ENCODE peak calls at places on chromosomes 1 and 21, in six cellular contexts. M is mammary epithelial cell, A is kidney, S is fibroblast of lung, B is H9, H is SK-N-SH. T is an unnamed sample. For H3K4me1, the result is how much of the 10 kb centered on the place peaks cover.

GRCh38 chr1:234737915-234738314 is 127.9 kb upstream of the IRF2BP2 start:
- DNase-seq in M (no peak), A (no peak), S (no peak), B (no peak), H (peak), T (peak)

GRCh38 chr21:41767606-41768370 is 936 bp upstream of the RIPK4 start:
- DNase-seq in M (peak), A (peak), S (no peak), B (no peak), H (no peak), T (peak)

GRCh38 chr1:157574836-157575235 is 22.5 kb upstream of the FCRL5 start:
- DNase-seq in M (no peak), A (no peak), S (no peak), B (no peak), H (no peak), T (no peak)

GRCh38 chr1:214808845-214809460 is 206.0 kb downstream of the CENPF start:
- DNase-seq in M (peak), A (no peak), S (peak), B (no peak), H (no peak), T (peak)

GRCh38 chr1:53511933-53512806 is 53.0 kb downstream of the DMRTB1 start:
- DNase-seq in M (no peak), A (no peak), S (peak), B (no peak), H (peak), T (no peak)

GRCh38 chr1:229022595-229023350 is 248.1 kb upstream of the RAB4A start:
- DNase-seq in M (no peak), A (no peak), S (no peak), B (no peak), H (no peak), T (peak)

GRCh38 chr1:114345930-114346479 is 165.0 kb downstream of the TRIM33 start:
- DNase-seq in M (no peak), A (peak), S (peak), B (peak), H (peak), T (peak)

GRCh38 chr1:94925561-94926364 is 1.1 kb downstream of the CNN3 start:
- DNase-seq in M (peak), A (peak), S (peak), B (peak), H (peak), T (peak)

GRCh38 chr1:37807220-37807554 is 403 bp upstream of the C1orf122 start:
- DNase-seq in M (no peak), A (no peak), S (no peak), B (no peak), H (peak), T (no peak)

GRCh38 chr1:20678599-20678998 is 17.4 kb upstream of the DDOST start:
- DNase-seq in M (no peak), A (no peak), S (no peak), B (no peak), H (no peak), T (no peak)

GRCh38 chr1:89735449-89735848 is 85.4 kb upstream of the LRRC8D start:
- DNase-seq in M (no peak), A (no peak), S (no peak), B (no peak), H (no peak), T (no peak)

GRCh38 chr1:224852901-224853568 is 76.4 kb upstream of the DNAH14 start:
- DNase-seq in M (peak), A (no peak), S (peak), B (no peak), H (peak), T (no peak)

GRCh38 chr1:234781241-234782056 is 171.5 kb upstream of the IRF2BP2 start:
- DNase-seq in M (no peak), A (no peak), S (no peak), B (peak), H (no peak), T (no peak)

GRCh38 chr1:150281221-150281757 is 1.1 kb upstream of the CIART start:
- DNase-seq in M (peak), A (no peak), S (peak), B (peak), H (peak), T (peak)

GRCh38 chr1:15941899-15942660 is 33.8 kb downstream of the ZBTB17 start:
- DNase-seq in M (no peak), A (no peak), S (no peak), B (no peak), H (no peak), T (peak)

GRCh38 chr1:181452746-181453145 is 30.6 kb upstream of the CACNA1E start:
- DNase-seq in M (no peak), A (no peak), S (no peak), B (no peak), H (no peak), T (no peak)

GRCh38 chr1:246199086-246199485 is 308.0 kb downstream of the SMYD3 start:
- DNase-seq in M (no peak), A (no peak), S (no peak), B (no peak), H (no peak), T (no peak)

GRCh38 chr21:29267666-29268065 is 31.1 kb upstream of the BACH1 start:
- DNase-seq in M (no peak), A (no peak), S (no peak), B (no peak), H (no peak), T (no peak)

GRCh38 chr1:210360852-210361477 is 32.3 kb downstream of the HHAT start:
- DNase-seq in M (peak), A (no peak), S (peak), B (no peak), H (peak), T (peak)

GRCh38 chr1:8424539-8425116 is 106.7 kb downstream of the SLC45A1 start:
- DNase-seq in M (peak), A (no peak), S (no peak), B (peak), H (no peak), T (peak)

GRCh38 chr21:29155118-29155932 is 24.9 kb downstream of the MAP3K7CL start:
- DNase-seq in M (peak), A (peak), S (peak), B (peak), H (peak), T (peak)

GRCh38 chr1:83742446-83742845 is 256.5 kb downstream of the TTLL7 start:
- DNase-seq in M (no peak), A (no peak), S (no peak), B (no peak), H (no peak), T (no peak)

GRCh38 chr21:34790834-34791233 is 122.0 kb downstream of the CLIC6 start:
- DNase-seq in M (no peak), A (no peak), S (no peak), B (no peak), H (peak), T (no peak)

GRCh38 chr1:25001125-25001915 is 71.2 kb upstream of the RUNX3 start:
- DNase-seq in M (no peak), A (no peak), S (no peak), B (no peak), H (no peak), T (no peak)

GRCh38 chr1:186680031-186681012 is at the start of gene PTGS2:
- DNase-seq in M (peak), A (peak), S (peak), B (peak), H (peak), T (peak)

GRCh38 chr1:200483491-200484143 is 73.8 kb upstream of the ZNF281 start:
- DNase-seq in M (peak), A (no peak), S (peak), B (peak), H (peak), T (peak)

GRCh38 chr1:32066489-32066873 is 6.3 kb upstream of the TMEM39B start:
- DNase-seq in M (peak), A (no peak), S (peak), B (no peak), H (no peak), T (no peak)

GRCh38 chr1:228939001-228939691 is 203.9 kb downstream of the RHOU start:
- DNase-seq in M (no peak), A (no peak), S (no peak), B (no peak), H (no peak), T (peak)

GRCh38 chr1:151510020-151510405 is 1.2 kb upstream of the CGN start:
- DNase-seq in M (no peak), A (no peak), S (no peak), B (peak), H (no peak), T (peak)
- H3K27ac ChIP-seq in M (no peak), A (peak), S (no peak), B (peak), H (no peak), T (peak)

DNA sequence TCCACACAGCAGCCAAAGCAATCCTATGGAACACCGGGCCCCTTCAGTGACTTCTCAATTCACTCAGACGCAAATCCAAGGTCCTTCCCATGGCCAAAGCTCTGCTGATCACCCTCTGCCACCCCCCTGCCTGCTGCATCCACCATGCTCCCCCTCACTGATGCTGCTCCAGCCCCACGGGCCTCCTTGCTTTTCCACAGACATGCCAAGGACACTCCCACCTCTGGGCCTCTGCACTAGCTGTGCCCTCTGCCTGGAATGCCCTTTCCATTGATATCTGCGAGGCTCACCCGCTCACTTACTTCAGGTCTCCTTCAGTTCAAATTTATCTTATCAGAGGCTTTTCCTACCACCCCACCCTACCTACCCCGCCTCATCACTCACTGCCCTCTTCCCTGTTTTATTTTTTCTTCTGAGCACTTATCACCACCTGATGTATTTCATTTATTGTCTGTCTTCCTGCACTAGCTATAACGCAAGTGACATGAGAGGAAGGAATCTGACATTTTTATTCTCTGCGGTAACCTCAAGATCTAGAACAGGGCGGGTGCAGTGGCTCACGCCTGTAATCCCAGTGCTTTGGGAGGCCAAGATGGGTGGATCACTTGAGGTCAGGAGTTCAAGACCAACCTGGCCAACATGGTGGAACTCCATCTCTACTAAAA is 7.0 kb downstream of the HSPG2 start:
- DNase-seq in M (no peak), A (peak), S (no peak), B (no peak), H (no peak), T (no peak)
- H3K9ac ChIP-seq in M (no peak), A (peak), S (no peak), B (no peak), H (no peak), T (no peak)

GRCh38 chr1:78225153-78225552 is 179.4 kb downstream of the GIPC2 start:
- DNase-seq in M (no peak), A (no peak), S (no peak), B (no peak), H (no peak), T (no peak)
- H3K4me1 ChIP-seq in M (under half), A (under half), S (under half), B (under half), H (under half), T (under half)

GRCh38 chr1:97712980-97713379 is 207.9 kb downstream of the DPYD start:
- DNase-seq in M (no peak), A (no peak), S (no peak), B (no peak), H (no peak), T (no peak)

GRCh38 chr1:97711858-97712257 is 209.0 kb downstream of the DPYD start:
- DNase-seq in M (no peak), A (no peak), S (no peak), B (no peak), H (no peak), T (no peak)
- H3K27ac ChIP-seq in M (no peak), A (no peak), S (no peak), B (no peak), H (no peak), T (no peak)

DNA sequence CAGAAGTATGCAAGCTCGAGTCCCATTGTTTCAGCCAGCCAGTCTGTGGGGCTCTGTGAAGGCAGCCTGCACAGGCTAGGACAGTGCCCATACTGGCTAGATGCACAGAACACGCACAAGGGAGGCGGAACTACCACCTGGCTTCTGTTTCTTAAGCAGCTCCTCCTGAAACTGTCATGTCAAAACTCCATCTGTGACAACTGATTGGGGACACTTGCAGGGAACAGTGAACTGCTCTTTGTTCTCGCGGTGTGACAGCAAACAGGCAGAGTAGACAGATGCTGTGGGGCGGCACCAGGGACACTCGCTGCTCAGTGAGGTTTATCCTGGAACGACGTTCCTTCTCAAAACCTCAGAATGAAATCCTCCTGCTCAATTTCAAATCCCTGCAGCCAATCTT is 73.9 kb downstream of the ERG start:
- DNase-seq in M (no peak), A (no peak), S (no peak), B (no peak), H (no peak), T (no peak)
- H3K9ac ChIP-seq in M (no peak), A (no peak), S (no peak), B (no peak), H (no peak), T (no peak)

GRCh38 chr1:230827081-230827681 is 41.1 kb downstream of the C1orf198 start:
- DNase-seq in M (peak), A (peak), S (peak), B (no peak), H (no peak), T (peak)
- H3K4me1 ChIP-seq in M (under half), A (under half), S (under half), B (under half), H (under half), T (under half)

GRCh38 chr1:65949230-65949626 is 156.5 kb downstream of the PDE4B start:
- DNase-seq in M (no peak), A (no peak), S (peak), B (no peak), H (no peak), T (no peak)
- H3K27ac ChIP-seq in M (no peak), A (no peak), S (no peak), B (no peak), H (no peak), T (no peak)

DNA sequence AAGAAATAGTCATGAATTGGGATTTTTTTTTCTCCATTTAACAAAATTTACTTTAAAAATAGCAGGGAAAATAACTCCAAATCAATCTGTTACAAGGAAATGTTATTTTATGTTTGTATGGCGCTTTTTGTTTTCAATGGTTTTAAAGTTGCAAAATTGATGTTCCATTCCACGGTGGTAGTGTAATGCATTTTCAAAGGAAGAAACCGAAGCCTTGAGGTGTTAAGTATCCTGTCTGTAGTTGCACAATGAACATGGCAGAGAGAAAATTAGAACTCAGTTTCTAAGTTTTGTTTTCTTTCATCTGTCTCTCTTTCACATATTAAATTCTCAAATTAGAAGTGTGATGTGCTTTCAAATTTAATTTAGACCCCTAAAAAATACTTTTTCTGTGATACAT is 841.8 kb downstream of the USP25 start:
- DNase-seq in M (no peak), A (no peak), S (no peak), B (no peak), H (no peak), T (no peak)
- H3K9ac ChIP-seq in M (no peak), A (no peak), S (no peak), B (no peak), H (no peak), T (no peak)

GRCh38 chr1:226697151-226697575 is 41.9 kb downstream of the ITPKB start:
- DNase-seq in M (peak), A (no peak), S (peak), B (no peak), H (no peak), T (no peak)

GRCh38 chr1:226698659-226699058 is 40.4 kb downstream of the ITPKB start:
- DNase-seq in M (no peak), A (no peak), S (no peak), B (no peak), H (no peak), T (no peak)

GRCh38 chr1:226697608-226698544 is 41.2 kb downstream of the ITPKB start:
- DNase-seq in M (no peak), A (no peak), S (no peak), B (no peak), H (no peak), T (no peak)

GRCh38 chr1:226695335-226695900 is 43.7 kb downstream of the ITPKB start:
- DNase-seq in M (no peak), A (no peak), S (no peak), B (no peak), H (no peak), T (no peak)

GRCh38 chr1:226696552-226696951 is 42.5 kb downstream of the ITPKB start:
- DNase-seq in M (peak), A (no peak), S (peak), B (no peak), H (no peak), T (no peak)
- H3K4me1 ChIP-seq in M (under half), A (under half), S (under half), B (under half), H (under half), T (under half)

GRCh38 chr1:221993444-221993948 is 251.6 kb upstream of the DUSP10 start:
- DNase-seq in M (no peak), A (no peak), S (no peak), B (no peak), H (no peak), T (no peak)

GRCh38 chr1:221991221-221991620 is 249.3 kb upstream of the DUSP10 start:
- DNase-seq in M (peak), A (no peak), S (peak), B (no peak), H (no peak), T (no peak)

GRCh38 chr1:221994939-221995338 is 253.1 kb upstream of the DUSP10 start:
- DNase-seq in M (peak), A (no peak), S (peak), B (no peak), H (no peak), T (no peak)

GRCh38 chr1:221992427-221992826 is 250.5 kb upstream of the DUSP10 start:
- DNase-seq in M (peak), A (no peak), S (no peak), B (no peak), H (no peak), T (no peak)

GRCh38 chr1:221994274-221994698 is 252.4 kb upstream of the DUSP10 start:
- DNase-seq in M (peak), A (no peak), S (no peak), B (no peak), H (no peak), T (no peak)
- H3K27ac ChIP-seq in M (peak), A (no peak), S (peak), B (no peak), H (peak), T (no peak)